ENCODE peak calls at places on chromosomes 1 and 21, in five cellular contexts. One of them, this sample, is unnamed.

GRCh38 chr1:181769846-181770245 is 286.5 kb downstream of the CACNA1E start:
- DNase-seq in RPMI7951: no peak
- DNase-seq in CD4-positive, alpha-beta memory T cell: no peak
- DNase-seq in mucosa of gallbladder: no peak
- DNase-seq in GM12878: no peak
- DNase-seq in this sample: no peak

GRCh38 chr1:29416267-29416666 is 179.9 kb downstream of the PTPRU start:
- DNase-seq in RPMI7951: no peak
- DNase-seq in CD4-positive, alpha-beta memory T cell: no peak
- DNase-seq in mucosa of gallbladder: no peak
- DNase-seq in GM12878: no peak
- DNase-seq in this sample: no peak

GRCh38 chr1:220290163-220290761 is 18.0 kb upstream of the RAB3GAP2 start:
- DNase-seq in RPMI7951: no peak
- DNase-seq in CD4-positive, alpha-beta memory T cell: no peak
- DNase-seq in mucosa of gallbladder: no peak
- DNase-seq in GM12878: no peak
- DNase-seq in this sample: no peak

GRCh38 chr1:13584876-13585598 is 1.4 kb downstream of the PDPN start:
- DNase-seq in RPMI7951: no peak
- DNase-seq in CD4-positive, alpha-beta memory T cell: no peak
- DNase-seq in mucosa of gallbladder: no peak
- DNase-seq in GM12878: no peak
- DNase-seq in this sample: no peak

GRCh38 chr1:82632164-82632563 is 831.4 kb downstream of the ADGRL2 start:
- DNase-seq in RPMI7951: no peak
- DNase-seq in CD4-positive, alpha-beta memory T cell: no peak
- DNase-seq in mucosa of gallbladder: no peak
- DNase-seq in GM12878: no peak
- DNase-seq in this sample: no peak

GRCh38 chr1:202268817-202269216 is 72.9 kb downstream of the UBE2T start:
- DNase-seq in RPMI7951: no peak
- DNase-seq in CD4-positive, alpha-beta memory T cell: no peak
- DNase-seq in mucosa of gallbladder: no peak
- DNase-seq in GM12878: no peak
- DNase-seq in this sample: no peak

GRCh38 chr1:184563308-184563707 is 176.5 kb downstream of the C1orf21 start:
- DNase-seq in RPMI7951: peak
- DNase-seq in CD4-positive, alpha-beta memory T cell: no peak
- DNase-seq in mucosa of gallbladder: no peak
- DNase-seq in GM12878: no peak
- DNase-seq in this sample: no peak

GRCh38 chr1:240188139-240188538 is 96.5 kb downstream of the FMN2 start:
- DNase-seq in RPMI7951: no peak
- DNase-seq in CD4-positive, alpha-beta memory T cell: no peak
- DNase-seq in mucosa of gallbladder: no peak
- DNase-seq in GM12878: no peak
- DNase-seq in this sample: no peak

GRCh38 chr1:22024485-22025367 is 23.3 kb downstream of the CELA3A start:
- DNase-seq in RPMI7951: peak
- DNase-seq in CD4-positive, alpha-beta memory T cell: peak
- DNase-seq in mucosa of gallbladder: peak
- DNase-seq in GM12878: no peak
- DNase-seq in this sample: peak

GRCh38 chr1:23591460-23592208 is 32.3 kb upstream of the ID3 start:
- DNase-seq in RPMI7951: no peak
- DNase-seq in CD4-positive, alpha-beta memory T cell: no peak
- DNase-seq in mucosa of gallbladder: no peak
- DNase-seq in GM12878: no peak
- DNase-seq in this sample: no peak

GRCh38 chr1:72037745-72038343 is 244.5 kb downstream of the NEGR1 start:
- DNase-seq in RPMI7951: peak
- DNase-seq in CD4-positive, alpha-beta memory T cell: no peak
- DNase-seq in mucosa of gallbladder: peak
- DNase-seq in GM12878: no peak
- DNase-seq in this sample: no peak

GRCh38 chr21:44064852-44065403 is 42.3 kb upstream of the PWP2 start:
- DNase-seq in RPMI7951: no peak
- DNase-seq in CD4-positive, alpha-beta memory T cell: no peak
- DNase-seq in mucosa of gallbladder: no peak
- DNase-seq in GM12878: no peak
- DNase-seq in this sample: no peak

GRCh38 chr1:167095368-167095767 is 1.5 kb downstream of the STYXL2 start:
- DNase-seq in RPMI7951: peak
- DNase-seq in CD4-positive, alpha-beta memory T cell: no peak
- DNase-seq in mucosa of gallbladder: no peak
- DNase-seq in GM12878: no peak
- DNase-seq in this sample: no peak

This sample was measured in central memory CD4-positive, alpha-beta T cell.